ENCODE peak calls at places on chromosomes 1 and 21, in eight cellular contexts. U is mammary epithelial cell, S is bronchial epithelial cell, M is IMR-90, A is tibial nerve, W is upper lobe of left lung, J is BJ, I is ovary. L is an unnamed sample. For H3K36me3 and H3K27me3, the result is how much of the 10 kb centered on the place peaks cover.

GRCh38 chr1:22749919-22750670 is 39.5 kb downstream of the EPHB2 start:
- DNase-seq in U (peak), S (peak), M (peak), A (peak), W (peak), J (peak), I (no peak), L (peak)

GRCh38 chr1:201408176-201408814 is 9.2 kb upstream of the LAD1 start:
- DNase-seq in U (peak), S (peak), M (peak), A (peak), W (peak), J (peak), I (peak), L (no peak)

GRCh38 chr1:41672641-41673313 is 188.3 kb upstream of the EDN2 start:
- DNase-seq in U (no peak), S (peak), M (peak), A (no peak), W (no peak), J (no peak), I (no peak), L (no peak)

GRCh38 chr1:68565923-68566322 is 69.0 kb upstream of the DEPDC1 start:
- DNase-seq in U (no peak), S (no peak), M (no peak), A (no peak), W (no peak), J (no peak), I (no peak), L (no peak)

GRCh38 chr21:42864286-42864685 is 15.1 kb downstream of the WDR4 start:
- DNase-seq in U (no peak), S (no peak), M (no peak), A (no peak), W (no peak), J (no peak), I (no peak), L (no peak)

GRCh38 chr1:185972096-185972875 is 238.1 kb downstream of the HMCN1 start:
- DNase-seq in U (no peak), S (no peak), M (peak), A (no peak), W (no peak), J (no peak), I (no peak), L (no peak)

GRCh38 chr1:150836129-150836773 is 28.2 kb upstream of the CTSK start:
- DNase-seq in U (no peak), S (no peak), M (peak), A (no peak), W (peak), J (no peak), I (no peak), L (peak)

GRCh38 chr21:39353295-39353694 is 4.4 kb upstream of the HMGN1 start:
- DNase-seq in U (no peak), S (no peak), M (peak), A (no peak), W (no peak), J (no peak), I (no peak), L (no peak)

GRCh38 chr1:210663730-210664573 is 335.2 kb downstream of the HHAT start:
- DNase-seq in U (no peak), S (no peak), M (no peak), A (no peak), W (no peak), J (no peak), I (no peak), L (no peak)

GRCh38 chr1:181726608-181727007 is 243.3 kb downstream of the CACNA1E start:
- DNase-seq in U (no peak), S (no peak), M (no peak), A (no peak), W (no peak), J (no peak), I (no peak), L (no peak)

GRCh38 chr21:46191257-46191685 is 7.0 kb upstream of the SPATC1L start:
- DNase-seq in U (peak), S (peak), M (peak), A (peak), W (no peak), J (no peak), I (peak), L (peak)

GRCh38 chr21:37429356-37429755 is 62.8 kb downstream of the DYRK1A start:
- DNase-seq in U (no peak), S (no peak), M (no peak), A (no peak), W (no peak), J (no peak), I (no peak), L (no peak)

GRCh38 chr1:195717651-195718050 is 890.6 kb downstream of the KCNT2 start:
- DNase-seq in U (peak), S (peak), M (peak), A (no peak), W (no peak), J (peak), I (no peak), L (no peak)

GRCh38 chr21:41481191-41481590 is 26.8 kb downstream of the TMPRSS2 start:
- DNase-seq in U (no peak), S (peak), M (peak), A (no peak), W (no peak), J (no peak), I (no peak), L (no peak)

GRCh38 chr1:225567789-225568188 is 85.1 kb downstream of the ENAH start:
- DNase-seq in U (no peak), S (peak), M (no peak), A (no peak), W (no peak), J (no peak), I (no peak), L (no peak)

GRCh38 chr1:19730793-19731192 is 66.1 kb downstream of the HTR6 start:
- DNase-seq in U (no peak), S (no peak), M (no peak), A (no peak), W (no peak), J (no peak), I (no peak), L (no peak)

GRCh38 chr1:56973898-56974752 is 8.3 kb upstream of the C8B start:
- DNase-seq in U (peak), S (peak), M (no peak), A (no peak), W (no peak), J (no peak), I (no peak), L (no peak)

GRCh38 chr1:18999287-18999852 is 42.9 kb upstream of the IFFO2 start:
- DNase-seq in U (no peak), S (peak), M (peak), A (peak), W (no peak), J (peak), I (no peak), L (no peak)

GRCh38 chr1:114139540-114139939 is 14.1 kb downstream of the SYT6 start:
- DNase-seq in U (no peak), S (no peak), M (no peak), A (no peak), W (no peak), J (no peak), I (no peak), L (no peak)

GRCh38 chr21:28804089-28804670 is 188.5 kb downstream of the LTN1 start:
- DNase-seq in U (no peak), S (no peak), M (no peak), A (no peak), W (no peak), J (no peak), I (no peak), L (no peak)

GRCh38 chr1:239892602-239893001 is 199.1 kb upstream of the FMN2 start:
- DNase-seq in U (no peak), S (no peak), M (no peak), A (no peak), W (no peak), J (no peak), I (no peak), L (no peak)

GRCh38 chr1:51686450-51686849 is 69.6 kb downstream of the OSBPL9 start:
- DNase-seq in U (peak), S (peak), M (peak), A (no peak), W (no peak), J (no peak), I (no peak), L (no peak)

GRCh38 chr1:85707267-85707989 is 805 bp downstream of the ZNHIT6 start:
- DNase-seq in U (no peak), S (peak), M (no peak), A (no peak), W (no peak), J (no peak), I (no peak), L (no peak)

GRCh38 chr1:185490924-185491323 is 173.9 kb upstream of the IVNS1ABP start:
- DNase-seq in U (no peak), S (no peak), M (no peak), A (no peak), W (no peak), J (no peak), I (no peak), L (no peak)

GRCh38 chr1:169103443-169103842 is 3.0 kb upstream of the ATP1B1 start:
- DNase-seq in U (no peak), S (no peak), M (no peak), A (no peak), W (peak), J (no peak), I (no peak), L (no peak)

GRCh38 chr21:37389456-37389855 is 22.9 kb downstream of the DYRK1A start:
- DNase-seq in U (no peak), S (no peak), M (no peak), A (no peak), W (no peak), J (no peak), I (no peak), L (no peak)

GRCh38 chr1:10673305-10673704 is 123.1 kb downstream of the CASZ1 start:
- DNase-seq in U (no peak), S (no peak), M (no peak), A (no peak), W (no peak), J (no peak), I (no peak), L (no peak)

GRCh38 chr1:178050084-178050483 is 43.8 kb upstream of the RASAL2 start:
- DNase-seq in U (no peak), S (no peak), M (no peak), A (no peak), W (no peak), J (no peak), I (no peak), L (no peak)

GRCh38 chr1:86914998-86915736 is 732 bp downstream of the HS2ST1 start:
- DNase-seq in U (peak), S (peak), M (peak), A (peak), W (peak), J (no peak), I (peak), L (no peak)

GRCh38 chr1:233328661-233329498 is 1.4 kb downstream of the MAP3K21 start:
- DNase-seq in U (peak), S (peak), M (no peak), A (no peak), W (peak), J (no peak), I (peak), L (no peak)

GRCh38 chr1:17684810-17685209 is 70.3 kb upstream of the ACTL8 start:
- DNase-seq in U (no peak), S (no peak), M (no peak), A (no peak), W (no peak), J (no peak), I (no peak), L (no peak)

GRCh38 chr1:149846042-149846441 is 53.3 kb upstream of the BOLA1 start:
- DNase-seq in U (no peak), S (no peak), M (no peak), A (no peak), W (no peak), J (no peak), I (no peak), L (no peak)

GRCh38 chr1:45809761-45810160 is 6.3 kb downstream of the MAST2 start:
- DNase-seq in U (no peak), S (no peak), M (no peak), A (no peak), W (no peak), J (no peak), I (no peak), L (no peak)

GRCh38 chr1:27879374-27880082 is 7.2 kb downstream of the THEMIS2 start:
- DNase-seq in U (no peak), S (no peak), M (no peak), A (no peak), W (no peak), J (no peak), I (no peak), L (no peak)
- H3K36me3 ChIP-seq in U (under half), S (under half), M (under half), A (under half), W (under half), J (under half), I (under half), L (under half)

DNA sequence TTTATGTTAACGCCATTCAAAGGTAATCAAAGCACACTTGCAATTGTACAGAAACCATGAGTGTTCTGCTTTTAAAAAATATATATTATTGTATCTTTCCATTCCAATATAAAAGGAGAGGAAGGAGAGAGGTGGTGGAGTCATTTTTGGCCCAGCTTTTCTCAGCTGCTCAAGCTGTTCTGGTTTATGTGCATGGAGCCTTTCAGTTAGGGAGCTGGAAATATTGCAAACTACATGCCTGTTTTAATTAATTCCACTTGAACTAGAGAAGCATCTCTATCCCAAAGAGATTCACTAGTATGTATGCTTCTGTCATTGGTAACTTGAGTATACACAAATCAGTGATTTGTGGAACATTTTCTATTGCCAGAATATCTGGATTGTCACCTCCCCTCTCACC is 28.5 kb upstream of the C1orf105 start:
- DNase-seq in U (no peak), S (no peak), M (no peak), A (no peak), W (no peak), J (no peak), I (no peak), L (no peak)
- H3K27me3 ChIP-seq in U (under half), S (under half), M (under half), A (under half), W (under half), J (under half), I (under half), L (under half)

DNA sequence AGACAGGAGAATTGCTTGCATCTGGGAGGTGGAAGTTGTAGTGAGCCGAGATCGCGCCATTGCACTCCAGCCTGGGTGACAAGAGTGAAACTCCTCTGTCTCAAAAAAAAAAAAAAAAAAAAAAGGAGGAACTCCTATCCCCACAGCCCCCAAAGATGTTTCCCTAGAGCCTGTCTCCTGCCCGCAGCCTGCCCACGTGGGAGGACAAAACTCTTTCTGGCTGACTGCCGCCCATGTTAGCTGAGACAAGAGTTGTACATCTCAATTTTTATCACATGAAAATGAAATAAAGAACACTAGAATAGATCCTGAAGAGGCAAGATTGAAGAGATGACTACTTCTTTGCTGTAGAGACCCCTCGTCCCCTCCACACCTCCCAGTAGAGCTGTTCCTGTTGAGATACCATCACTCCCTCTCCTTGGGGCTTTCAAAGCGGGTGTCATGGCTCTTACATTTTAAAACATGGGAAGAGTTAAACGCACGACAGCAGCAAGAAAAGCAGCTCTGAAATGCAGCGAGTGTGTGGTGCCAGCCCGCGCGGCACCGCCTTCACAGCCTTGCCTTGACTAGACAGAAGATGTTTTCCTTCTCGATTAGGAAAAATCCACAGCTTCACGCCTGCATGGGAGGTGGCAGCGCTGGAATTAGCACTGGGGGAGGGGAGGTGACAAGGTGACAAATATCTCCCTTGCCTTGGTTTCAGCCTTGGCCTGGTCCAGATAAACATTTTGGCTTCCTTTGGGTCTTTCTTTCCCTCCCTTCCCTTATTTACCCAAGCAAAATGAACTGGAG is 253.4 kb upstream of the CSF3R start:
- DNase-seq in U (no peak), S (no peak), M (no peak), A (no peak), W (no peak), J (no peak), I (no peak), L (no peak)
- TF ChIP-seq CTCF in U (no peak), S (no peak), M (no peak), A (no peak), W (no peak), J (no peak), I (no peak), L (no peak)

GRCh38 chr1:70403759-70404158 is 7.3 kb upstream of the CTH start:
- DNase-seq in U (no peak), S (no peak), M (no peak), A (no peak), W (no peak), J (no peak), I (no peak), L (no peak)
- H3K36me3 ChIP-seq in U (under half), S (under half), M (under half), A (under half), W (under half), J (under half), I (under half), L (under half)

GRCh38 chr1:63073530-63074306 is 248.6 kb upstream of the FOXD3 start:
- DNase-seq in U (no peak), S (no peak), M (no peak), A (peak), W (no peak), J (no peak), I (no peak), L (no peak)
- H3K27me3 ChIP-seq in U (under half), S (under half), M (under half), A (under half), W (under half), J (under half), I (under half), L (under half)

DNA sequence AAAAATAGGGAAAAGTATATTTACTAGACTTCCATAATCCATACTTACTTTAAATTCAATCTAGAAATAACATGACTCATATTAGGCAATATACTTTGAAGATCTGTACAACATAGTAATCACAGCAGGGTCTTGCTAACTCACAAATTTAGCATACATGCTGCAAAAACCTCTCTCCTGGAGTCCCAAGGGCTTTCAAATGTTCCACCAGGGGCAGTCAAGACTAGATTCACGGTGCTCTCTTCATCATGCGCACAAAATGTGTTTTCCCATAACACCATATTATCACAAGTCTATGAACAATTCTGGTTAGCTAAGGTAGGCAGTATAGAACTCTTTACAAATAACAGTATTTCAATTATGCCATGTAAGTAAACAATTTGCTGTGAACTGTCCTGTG is 45.8 kb downstream of the SSX2IP start:
- DNase-seq in U (no peak), S (no peak), M (no peak), A (no peak), W (no peak), J (no peak), I (no peak), L (no peak)
- TF ChIP-seq CTCF in U (no peak), S (no peak), M (no peak), A (no peak), W (no peak), J (no peak), I (no peak), L (no peak)